ENCODE peak calls at places on chromosomes 13 and 19, in six cellular contexts. One of them, this sample, is unnamed.

GRCh38 chr13:45718992-45719391 is 16.9 kb downstream of the CBY2 start:
- DNase-seq in H1: no peak
- DNase-seq in HCT116: no peak
- DNase-seq in WTC11: no peak
- DNase-seq in GM12878: no peak
- DNase-seq in HepG2: no peak
- DNase-seq in this sample: no peak

GRCh38 chr13:31227063-31227462 is 27.3 kb downstream of the B3GLCT start:
- DNase-seq in H1: no peak
- DNase-seq in HCT116: no peak
- DNase-seq in WTC11: no peak
- DNase-seq in GM12878: no peak
- DNase-seq in HepG2: no peak
- DNase-seq in this sample: no peak

GRCh38 chr13:38862443-38862842 is 128.2 kb downstream of the STOML3 start:
- DNase-seq in H1: no peak
- DNase-seq in HCT116: no peak
- DNase-seq in WTC11: no peak
- DNase-seq in GM12878: no peak
- DNase-seq in HepG2: no peak
- DNase-seq in this sample: no peak

GRCh38 chr19:1474765-1475351 is 4.2 kb downstream of the C19orf25 start:
- DNase-seq in H1: no peak
- DNase-seq in HCT116: no peak
- DNase-seq in WTC11: no peak
- DNase-seq in GM12878: no peak
- DNase-seq in HepG2: no peak
- DNase-seq in this sample: no peak

GRCh38 chr13:35979378-35979911 is 151.7 kb downstream of the DCLK1 start:
- DNase-seq in H1: no peak
- DNase-seq in HCT116: no peak
- DNase-seq in WTC11: no peak
- DNase-seq in GM12878: no peak
- DNase-seq in HepG2: no peak
- DNase-seq in this sample: no peak

GRCh38 chr19:12783849-12784393 is 7.4 kb upstream of the JUNB start:
- DNase-seq in H1: no peak
- DNase-seq in HCT116: no peak
- DNase-seq in WTC11: no peak
- DNase-seq in GM12878: no peak
- DNase-seq in HepG2: peak
- DNase-seq in this sample: no peak

GRCh38 chr19:9945319-9945966 is 9.1 kb upstream of the OLFM2 start:
- DNase-seq in H1: no peak
- DNase-seq in HCT116: no peak
- DNase-seq in WTC11: peak
- DNase-seq in GM12878: no peak
- DNase-seq in HepG2: peak
- DNase-seq in this sample: peak

GRCh38 chr13:58097831-58098230 is 466.3 kb downstream of the PCDH17 start:
- DNase-seq in H1: no peak
- DNase-seq in HCT116: no peak
- DNase-seq in WTC11: no peak
- DNase-seq in GM12878: no peak
- DNase-seq in HepG2: no peak
- DNase-seq in this sample: no peak

GRCh38 chr19:29520390-29520789 is 5.4 kb upstream of the VSTM2B start:
- DNase-seq in H1: no peak
- DNase-seq in HCT116: no peak
- DNase-seq in WTC11: no peak
- DNase-seq in GM12878: no peak
- DNase-seq in HepG2: no peak
- DNase-seq in this sample: no peak

GRCh38 chr13:23870356-23871146 is 18.6 kb downstream of the MIPEP start:
- DNase-seq in H1: no peak
- DNase-seq in HCT116: no peak
- DNase-seq in WTC11: no peak
- DNase-seq in GM12878: no peak
- DNase-seq in HepG2: no peak
- DNase-seq in this sample: no peak

GRCh38 chr13:32476021-32476731 is 48.2 kb upstream of the N4BP2L1 start:
- DNase-seq in H1: no peak
- DNase-seq in HCT116: no peak
- DNase-seq in WTC11: no peak
- DNase-seq in GM12878: no peak
- DNase-seq in HepG2: no peak
- DNase-seq in this sample: no peak

GRCh38 chr19:55112781-55113569 is 4.5 kb downstream of the PPP1R12C start:
- DNase-seq in H1: no peak
- DNase-seq in HCT116: no peak
- DNase-seq in WTC11: peak
- DNase-seq in GM12878: no peak
- DNase-seq in HepG2: no peak
- DNase-seq in this sample: peak

GRCh38 chr13:43804461-43805070 is 17.8 kb upstream of the ENOX1 start:
- DNase-seq in H1: no peak
- DNase-seq in HCT116: peak
- DNase-seq in WTC11: no peak
- DNase-seq in GM12878: peak
- DNase-seq in HepG2: peak
- DNase-seq in this sample: peak

GRCh38 chr13:114204894-114205293 is 25.8 kb downstream of the CFAP97D2 start:
- DNase-seq in H1: no peak
- DNase-seq in HCT116: no peak
- DNase-seq in WTC11: no peak
- DNase-seq in GM12878: no peak
- DNase-seq in HepG2: no peak
- DNase-seq in this sample: no peak

GRCh38 chr19:58386166-58386575 is 898 bp upstream of the RPS5 start:
- DNase-seq in H1: no peak
- DNase-seq in HCT116: no peak
- DNase-seq in WTC11: no peak
- DNase-seq in GM12878: no peak
- DNase-seq in HepG2: no peak
- DNase-seq in this sample: no peak

GRCh38 chr19:872266-872951 is 12.9 kb downstream of the CFD start:
- DNase-seq in H1: no peak
- DNase-seq in HCT116: peak
- DNase-seq in WTC11: peak
- DNase-seq in GM12878: peak
- DNase-seq in HepG2: no peak
- DNase-seq in this sample: peak

GRCh38 chr13:98495627-98496238 is 81.2 kb downstream of the STK24 start:
- DNase-seq in H1: no peak
- DNase-seq in HCT116: no peak
- DNase-seq in WTC11: no peak
- DNase-seq in GM12878: no peak
- DNase-seq in HepG2: peak
- DNase-seq in this sample: no peak

GRCh38 chr13:44879452-44880058 is 109.7 kb downstream of the NUFIP1 start:
- DNase-seq in H1: no peak
- DNase-seq in HCT116: peak
- DNase-seq in WTC11: no peak
- DNase-seq in GM12878: peak
- DNase-seq in HepG2: no peak
- DNase-seq in this sample: no peak

DNA sequence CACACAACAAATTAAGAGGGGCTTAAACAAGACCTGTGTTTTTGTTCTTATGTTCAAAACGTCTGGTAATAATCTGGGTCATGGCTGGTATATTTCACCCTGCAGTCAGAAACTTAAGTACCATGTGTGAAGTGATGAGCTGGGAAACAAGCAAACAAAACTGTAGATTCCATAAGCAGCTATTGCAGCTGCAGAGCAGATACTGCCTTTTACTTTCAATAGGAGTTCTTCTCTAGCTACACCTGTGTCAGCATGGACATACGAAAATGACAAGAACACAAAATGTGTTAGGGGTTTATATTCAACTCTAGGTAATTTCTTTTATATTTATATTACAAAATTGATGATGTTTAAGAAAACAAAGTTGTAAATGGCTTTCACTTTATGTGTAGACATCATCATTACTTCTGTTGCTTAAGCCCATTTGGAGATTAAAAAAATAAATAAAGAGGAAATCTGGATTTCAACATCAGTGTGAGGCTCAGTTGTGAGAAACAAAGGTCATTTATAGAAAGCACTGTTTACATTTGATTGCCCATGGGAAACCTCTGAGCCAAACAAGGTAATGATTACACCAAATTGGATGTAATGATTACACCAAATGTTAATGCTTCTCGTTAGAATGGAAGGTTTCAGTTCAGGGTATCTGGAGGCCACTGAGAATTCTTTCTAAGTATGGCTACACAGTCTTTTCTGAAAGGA is 451.0 kb upstream of the SLC10A2 start:
- DNase-seq in H1: no peak
- DNase-seq in HCT116: no peak
- DNase-seq in WTC11: no peak
- DNase-seq in GM12878: peak
- DNase-seq in HepG2: no peak
- DNase-seq in this sample: no peak
- TF ChIP-seq ATF3 in H1: no peak
- TF ChIP-seq ATF3 in HCT116: no peak
- TF ChIP-seq ATF3 in WTC11: no peak
- TF ChIP-seq ATF3 in GM12878: no peak
- TF ChIP-seq ATF3 in HepG2: no peak
- TF ChIP-seq ATF3 in this sample: no peak

DNA sequence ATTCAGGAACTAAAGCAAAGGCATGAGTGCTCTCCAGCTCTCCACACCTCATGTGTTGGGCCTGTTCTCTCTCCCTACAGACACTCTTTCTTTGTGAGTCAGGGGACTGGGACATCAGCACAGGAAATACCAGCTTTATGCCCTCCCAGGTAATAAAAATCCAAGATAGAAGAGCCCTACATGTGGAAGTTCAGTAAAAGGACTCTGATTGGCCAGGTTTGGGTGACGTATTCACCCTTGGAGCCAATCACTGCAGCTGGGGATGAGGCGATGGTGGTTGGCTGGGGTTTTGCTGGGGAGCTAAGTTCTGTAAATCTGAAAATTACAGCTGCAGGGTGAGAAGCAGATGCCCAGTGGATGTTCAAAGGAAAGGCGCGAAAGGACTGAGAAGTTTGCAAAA is 32.5 kb downstream of the CCDC70 start:
- DNase-seq in H1: no peak
- DNase-seq in HCT116: no peak
- DNase-seq in WTC11: no peak
- DNase-seq in GM12878: no peak
- DNase-seq in HepG2: no peak
- DNase-seq in this sample: peak
- TF ChIP-seq ATF3 in H1: no peak
- TF ChIP-seq ATF3 in HCT116: no peak
- TF ChIP-seq ATF3 in WTC11: no peak
- TF ChIP-seq ATF3 in GM12878: no peak
- TF ChIP-seq ATF3 in HepG2: no peak
- TF ChIP-seq ATF3 in this sample: no peak

DNA sequence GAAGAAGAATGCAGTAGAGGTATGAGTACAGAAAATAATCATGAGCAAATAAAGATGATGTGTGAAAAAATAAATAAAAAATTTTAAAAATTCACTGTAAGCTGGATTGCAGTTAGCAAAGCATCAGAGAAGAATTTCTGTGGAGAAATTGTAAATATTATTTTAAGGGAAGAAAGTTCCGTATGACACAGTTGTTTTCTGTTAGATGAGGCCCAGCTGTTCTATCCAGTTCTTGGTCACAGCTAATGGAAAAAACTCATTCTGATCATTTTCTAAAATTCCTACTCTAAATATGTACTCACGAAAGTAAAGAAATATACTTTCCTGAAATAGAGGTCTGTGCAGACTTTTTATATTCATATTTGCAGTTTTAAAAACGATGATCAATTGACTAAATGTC is 578.7 kb downstream of the DCT start:
- DNase-seq in H1: no peak
- DNase-seq in HCT116: no peak
- DNase-seq in WTC11: no peak
- DNase-seq in GM12878: no peak
- DNase-seq in HepG2: no peak
- DNase-seq in this sample: no peak
- TF ChIP-seq ATF3 in H1: no peak
- TF ChIP-seq ATF3 in HCT116: no peak
- TF ChIP-seq ATF3 in WTC11: no peak
- TF ChIP-seq ATF3 in GM12878: no peak
- TF ChIP-seq ATF3 in HepG2: no peak
- TF ChIP-seq ATF3 in this sample: no peak

GRCh38 chr19:18437481-18438330 is at the start of gene ISYNA1:
- DNase-seq in H1: peak
- DNase-seq in HCT116: no peak
- DNase-seq in WTC11: peak
- DNase-seq in GM12878: no peak
- DNase-seq in HepG2: peak
- DNase-seq in this sample: peak

GRCh38 chr19:18439910-18440237 is 1.9 kb upstream of the ISYNA1 start:
- DNase-seq in H1: no peak
- DNase-seq in HCT116: no peak
- DNase-seq in WTC11: no peak
- DNase-seq in GM12878: no peak
- DNase-seq in HepG2: no peak
- DNase-seq in this sample: no peak

GRCh38 chr19:18440421-18440877 is 2.5 kb upstream of the ISYNA1 start:
- DNase-seq in H1: no peak
- DNase-seq in HCT116: no peak
- DNase-seq in WTC11: peak
- DNase-seq in GM12878: no peak
- DNase-seq in HepG2: peak
- DNase-seq in this sample: no peak

GRCh38 chr19:18438331-18439024 is 545 bp upstream of the ISYNA1 start:
- DNase-seq in H1: peak
- DNase-seq in HCT116: no peak
- DNase-seq in WTC11: peak
- DNase-seq in GM12878: no peak
- DNase-seq in HepG2: peak
- DNase-seq in this sample: peak

DNA sequence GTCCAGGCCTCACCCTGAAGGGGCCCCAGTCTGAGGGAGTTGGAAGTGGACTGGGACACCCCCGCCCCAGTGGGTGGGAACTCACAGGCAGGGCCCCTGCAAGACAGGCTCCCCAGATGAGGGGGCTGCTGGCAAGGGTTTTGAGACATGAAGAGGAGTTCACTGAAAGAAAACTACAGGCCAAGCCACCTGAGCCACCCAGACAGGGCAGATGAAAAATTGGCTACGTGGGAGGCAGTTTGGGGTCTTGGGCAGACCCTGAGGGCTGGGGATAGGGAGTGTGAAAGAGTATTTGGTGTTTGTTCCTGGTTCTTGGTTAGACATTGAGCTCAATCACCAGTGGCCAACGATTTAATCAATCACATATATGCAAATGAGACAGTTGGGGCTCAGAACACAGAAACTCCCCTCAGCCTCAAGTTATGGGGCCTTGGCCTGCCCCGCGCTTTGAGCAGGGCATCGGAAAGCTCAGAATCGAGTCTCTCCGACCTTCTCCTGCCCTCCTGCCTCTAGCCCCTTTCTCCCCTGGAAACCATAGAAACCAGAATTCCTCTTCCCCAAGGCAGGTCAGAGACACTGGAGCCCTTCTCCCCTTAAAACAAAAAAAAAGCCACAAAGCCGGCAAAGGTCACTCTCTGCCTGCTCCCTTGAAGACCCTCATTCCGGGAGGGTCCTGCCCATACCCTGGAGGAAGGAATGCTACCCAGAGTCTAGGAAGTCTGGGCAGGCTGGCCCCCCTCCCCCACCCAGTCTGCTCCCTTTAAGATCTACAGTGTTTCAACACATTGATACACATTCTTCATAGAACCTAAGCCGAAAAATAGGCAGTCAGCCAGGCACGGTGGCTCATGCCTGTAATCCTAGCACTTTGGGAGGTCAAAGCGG is 1.3 kb upstream of the ISYNA1 start:
- DNase-seq in H1: no peak
- DNase-seq in HCT116: no peak
- DNase-seq in WTC11: no peak
- DNase-seq in GM12878: no peak
- DNase-seq in HepG2: peak
- DNase-seq in this sample: no peak
- TF ChIP-seq ATF3 in H1: no peak
- TF ChIP-seq ATF3 in HCT116: no peak
- TF ChIP-seq ATF3 in WTC11: no peak
- TF ChIP-seq ATF3 in GM12878: no peak
- TF ChIP-seq ATF3 in HepG2: no peak
- TF ChIP-seq ATF3 in this sample: no peak

This sample was measured in K562.